ENCODE peak calls at places on chromosomes 16 and 17, in four cellular contexts. One of them, this sample, is unnamed.

GRCh38 chr17:45320931-45321461 is 4.2 kb upstream of the MAP3K14 start:
- DNase-seq in heart right ventricle: no peak
- DNase-seq in K562: peak
- DNase-seq in ovary: no peak
- DNase-seq in this sample: no peak

GRCh38 chr16:15873737-15874136 is 14.7 kb downstream of the CEP20 start:
- DNase-seq in heart right ventricle: no peak
- DNase-seq in K562: no peak
- DNase-seq in ovary: no peak
- DNase-seq in this sample: no peak

GRCh38 chr17:39194985-39195524 is 2.4 kb downstream of the CACNB1 start:
- DNase-seq in K562: no peak
- DNase-seq in ovary: no peak
- DNase-seq in heart right ventricle: no peak
- DNase-seq in this sample: no peak

GRCh38 chr17:32742686-32743538 is 134.0 kb downstream of the MYO1D start:
- DNase-seq in ovary: no peak
- DNase-seq in K562: no peak
- DNase-seq in heart right ventricle: no peak
- DNase-seq in this sample: no peak

GRCh38 chr16:14181371-14182050 is 110.4 kb downstream of the MRTFB start:
- DNase-seq in ovary: no peak
- DNase-seq in heart right ventricle: no peak
- DNase-seq in K562: no peak
- DNase-seq in this sample: no peak

GRCh38 chr16:87297918-87298631 is 19.1 kb downstream of the C16orf95 start:
- DNase-seq in ovary: no peak
- DNase-seq in heart right ventricle: no peak
- DNase-seq in K562: peak
- DNase-seq in this sample: no peak

GRCh38 chr16:81137012-81137335 is 40.8 kb upstream of the GCSH start:
- DNase-seq in heart right ventricle: no peak
- DNase-seq in K562: no peak
- DNase-seq in ovary: no peak
- DNase-seq in this sample: no peak

GRCh38 chr16:67917852-67918236 is 13.8 kb downstream of the CTRL start:
- DNase-seq in ovary: no peak
- DNase-seq in K562: peak
- DNase-seq in heart right ventricle: no peak
- DNase-seq in this sample: no peak

GRCh38 chr16:11586375-11586855 is 304 bp downstream of the LITAF start:
- DNase-seq in heart right ventricle: no peak
- DNase-seq in ovary: no peak
- DNase-seq in K562: no peak
- DNase-seq in this sample: no peak

GRCh38 chr17:73340093-73340596 is 28.3 kb upstream of the CDC42EP4 start:
- DNase-seq in ovary: no peak
- DNase-seq in K562: no peak
- DNase-seq in heart right ventricle: no peak
- DNase-seq in this sample: no peak
- TF ChIP-seq CTCF in ovary: no peak
- TF ChIP-seq CTCF in K562: no peak
- TF ChIP-seq CTCF in heart right ventricle: no peak
- TF ChIP-seq CTCF in this sample: no peak

GRCh38 chr16:77432264-77432663 is 2.6 kb downstream of the ADAMTS18 start:
- DNase-seq in ovary: no peak
- DNase-seq in K562: no peak
- DNase-seq in heart right ventricle: no peak
- DNase-seq in this sample: no peak
- H3K27ac ChIP-seq in ovary: no peak
- H3K27ac ChIP-seq in K562: no peak
- H3K27ac ChIP-seq in heart right ventricle: no peak
- H3K27ac ChIP-seq in this sample: no peak

DNA sequence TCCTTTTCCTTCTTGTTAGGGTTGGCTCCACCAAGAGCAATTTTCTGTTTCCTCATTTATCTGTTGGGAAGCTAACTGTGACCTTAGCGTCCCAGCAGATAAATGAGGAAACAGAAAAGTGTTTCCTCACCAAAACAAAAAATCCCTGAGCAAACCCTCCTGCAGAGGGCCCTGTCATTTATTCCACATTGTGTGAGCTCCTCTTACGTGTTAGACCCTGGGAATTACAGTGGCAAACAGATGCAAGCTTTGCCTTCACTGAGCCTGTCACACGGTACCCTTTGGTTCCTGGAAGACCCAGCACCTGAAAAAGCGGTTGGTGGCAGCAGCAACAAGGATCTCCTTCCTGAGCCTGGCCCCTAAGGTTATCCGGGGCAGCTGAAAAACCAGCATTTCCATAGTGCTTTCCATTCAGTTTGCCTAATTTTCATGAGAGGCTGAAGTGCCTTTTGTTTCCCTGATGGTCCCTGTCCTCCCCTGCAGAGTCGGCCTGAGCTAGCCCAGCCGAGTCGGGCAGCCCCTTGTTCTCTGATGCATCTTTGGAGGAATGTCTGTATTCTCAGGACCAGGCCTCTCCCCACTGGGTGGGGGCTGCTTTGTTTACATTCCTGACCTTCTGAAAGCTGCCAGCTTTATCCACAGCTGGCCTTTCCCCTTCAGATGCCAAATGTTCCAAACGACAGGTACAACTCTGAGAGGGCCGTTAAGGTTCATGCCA is 34.7 kb downstream of the YPEL2 start:
- DNase-seq in K562: no peak
- DNase-seq in ovary: no peak
- DNase-seq in heart right ventricle: no peak
- DNase-seq in this sample: no peak
- H3K4me3 ChIP-seq in K562: no peak
- H3K4me3 ChIP-seq in ovary: no peak
- H3K4me3 ChIP-seq in heart right ventricle: peak
- H3K4me3 ChIP-seq in this sample: no peak

GRCh38 chr17:63446218-63446980 is at the start of gene CYB561:
- DNase-seq in K562: peak
- DNase-seq in heart right ventricle: peak
- DNase-seq in ovary: peak
- DNase-seq in this sample: peak
- TF ChIP-seq CTCF in K562: peak
- TF ChIP-seq CTCF in heart right ventricle: no peak
- TF ChIP-seq CTCF in ovary: no peak
- TF ChIP-seq CTCF in this sample: no peak

GRCh38 chr17:76904116-76904515 is 35.9 kb downstream of the MGAT5B start:
- DNase-seq in heart right ventricle: no peak
- DNase-seq in K562: no peak
- DNase-seq in ovary: no peak
- DNase-seq in this sample: no peak

GRCh38 chr17:76905836-76906235 is 37.6 kb downstream of the MGAT5B start:
- DNase-seq in ovary: no peak
- DNase-seq in heart right ventricle: no peak
- DNase-seq in K562: no peak
- DNase-seq in this sample: no peak

GRCh38 chr17:76905036-76905435 is 36.8 kb downstream of the MGAT5B start:
- DNase-seq in K562: no peak
- DNase-seq in heart right ventricle: no peak
- DNase-seq in ovary: no peak
- DNase-seq in this sample: no peak

GRCh38 chr17:76907352-76907751 is 39.1 kb downstream of the MGAT5B start:
- DNase-seq in K562: no peak
- DNase-seq in ovary: no peak
- DNase-seq in heart right ventricle: no peak
- DNase-seq in this sample: no peak

DNA sequence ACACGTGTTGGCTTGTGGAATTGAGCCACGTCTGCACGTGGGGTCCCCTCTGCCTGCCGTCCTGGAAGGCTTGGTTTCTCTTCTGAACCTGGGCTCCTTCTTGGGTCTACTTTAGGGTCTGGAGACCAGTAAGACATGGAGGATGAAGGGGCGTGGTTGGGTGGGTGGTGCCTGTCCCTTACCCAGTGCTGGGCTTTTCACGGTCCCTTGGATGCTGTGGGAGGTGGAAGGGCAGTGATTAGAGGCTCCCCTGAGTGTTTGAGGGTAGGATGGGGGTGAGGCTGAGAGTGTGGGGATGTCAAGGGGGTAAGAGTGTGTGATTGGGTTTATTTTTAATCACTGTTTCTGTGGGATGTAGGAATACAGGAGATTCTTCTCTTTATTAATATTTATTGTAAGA is 38.3 kb downstream of the MGAT5B start:
- DNase-seq in K562: no peak
- DNase-seq in ovary: no peak
- DNase-seq in heart right ventricle: no peak
- DNase-seq in this sample: no peak
- H3K27ac ChIP-seq in K562: no peak
- H3K27ac ChIP-seq in ovary: no peak
- H3K27ac ChIP-seq in heart right ventricle: no peak
- H3K27ac ChIP-seq in this sample: no peak

DNA sequence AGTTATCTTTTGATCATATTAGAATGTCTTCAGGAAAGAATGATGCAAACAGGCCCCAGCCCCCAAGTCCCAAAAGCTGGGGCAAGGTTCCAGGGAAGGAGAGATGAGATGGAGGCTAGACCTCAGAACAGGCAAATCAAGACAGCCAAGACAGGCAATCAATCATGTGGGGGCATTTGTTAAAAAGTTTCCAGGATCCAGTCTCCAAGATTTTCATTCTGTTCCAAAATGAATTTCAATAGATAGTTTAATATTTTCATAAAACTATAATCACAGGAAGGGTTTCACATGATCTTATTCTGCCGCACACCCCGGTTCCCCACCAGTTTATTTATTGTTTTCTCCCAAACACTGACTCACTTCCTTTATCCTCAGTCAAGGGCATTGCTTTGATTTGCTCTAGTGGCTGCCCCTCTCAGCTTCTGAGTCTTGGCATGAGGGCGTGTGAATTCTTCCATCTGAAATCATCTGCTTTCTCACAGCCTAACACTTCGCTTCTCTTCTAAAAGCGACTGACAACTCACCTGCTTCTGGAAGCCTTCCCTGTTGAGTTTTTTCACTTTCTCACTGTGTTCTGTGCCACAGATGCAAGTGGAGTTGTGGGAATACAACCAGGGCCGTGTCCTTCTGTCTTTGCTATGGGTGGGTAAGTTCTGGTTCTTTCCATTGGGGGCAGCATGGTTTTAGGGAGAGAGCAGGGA is 12.2 kb upstream of the TERF2 start:
- DNase-seq in K562: peak
- DNase-seq in heart right ventricle: peak
- DNase-seq in ovary: peak
- DNase-seq in this sample: peak
- H3K4me3 ChIP-seq in K562: no peak
- H3K4me3 ChIP-seq in heart right ventricle: peak
- H3K4me3 ChIP-seq in ovary: no peak
- H3K4me3 ChIP-seq in this sample: no peak

GRCh38 chr17:68325961-68326360 is 34.7 kb downstream of the ARSG start:
- DNase-seq in heart right ventricle: no peak
- DNase-seq in K562: no peak
- DNase-seq in ovary: no peak
- DNase-seq in this sample: no peak

GRCh38 chr17:68326681-68327080 is 35.4 kb downstream of the ARSG start:
- DNase-seq in K562: no peak
- DNase-seq in ovary: no peak
- DNase-seq in heart right ventricle: no peak
- DNase-seq in this sample: no peak

GRCh38 chr17:68324114-68324513 is 32.8 kb downstream of the ARSG start:
- DNase-seq in ovary: no peak
- DNase-seq in K562: no peak
- DNase-seq in heart right ventricle: no peak
- DNase-seq in this sample: no peak

GRCh38 chr17:68322630-68323029 is 31.3 kb downstream of the ARSG start:
- DNase-seq in ovary: no peak
- DNase-seq in K562: no peak
- DNase-seq in heart right ventricle: no peak
- DNase-seq in this sample: no peak

DNA sequence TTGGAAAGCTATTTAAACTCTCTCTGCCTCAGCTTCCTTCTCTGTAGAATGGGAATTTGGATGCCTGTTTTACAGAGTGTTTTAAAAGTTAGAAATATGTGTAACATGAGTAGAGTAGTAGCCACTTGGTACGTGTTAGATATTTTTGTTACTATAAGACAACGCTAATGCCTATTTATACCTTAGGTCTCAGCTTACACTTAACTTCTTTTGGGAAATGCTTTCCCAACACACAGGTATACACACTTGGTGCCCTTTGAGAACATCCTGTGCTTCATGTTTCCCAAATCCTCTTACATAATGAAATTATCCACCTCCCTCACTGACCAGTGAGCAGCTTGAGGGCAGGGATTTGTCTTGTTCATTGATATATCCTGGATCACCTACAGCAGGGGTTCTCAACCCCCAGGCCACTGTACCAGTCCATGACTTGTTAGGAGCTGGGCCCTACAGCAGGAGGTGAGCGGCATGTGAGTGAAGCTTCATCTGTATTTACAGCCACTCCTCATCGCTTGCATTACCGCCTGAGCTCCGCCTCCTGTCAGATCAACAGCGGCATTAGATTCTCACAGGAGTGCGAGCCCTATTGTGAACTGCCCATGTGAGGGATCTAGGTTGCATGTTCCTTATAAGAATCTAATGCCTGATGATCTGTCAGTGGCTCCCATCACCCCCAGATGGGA is 33.5 kb downstream of the ARSG start:
- DNase-seq in K562: no peak
- DNase-seq in ovary: no peak
- DNase-seq in heart right ventricle: no peak
- DNase-seq in this sample: no peak
- TF ChIP-seq CTCF in K562: no peak
- TF ChIP-seq CTCF in ovary: no peak
- TF ChIP-seq CTCF in heart right ventricle: no peak
- TF ChIP-seq CTCF in this sample: no peak

This sample was measured in dorsolateral prefrontal cortex.